ENCODE peak calls at places on chromosomes 3 and 15, in ten cellular contexts. D, B, N, O, Y, R, U, T, C and W are unnamed samples.

GRCh38 chr3:4043867-4044575 is 244.8 kb downstream of the LRRN1 start:
- DNase-seq in C (no peak), O (no peak), T (no peak), N (no peak), Y (no peak), R (no peak), U (no peak), B (no peak), D (no peak), W (peak)

GRCh38 chr3:184583345-184584000 is 21.9 kb downstream of the EPHB3 start:
- DNase-seq in C (no peak), T (no peak), U (peak), N (peak), B (no peak), O (no peak), Y (peak), D (peak), R (no peak), W (no peak)

GRCh38 chr15:69798481-69799315 is 299.0 kb downstream of the TLE3 start:
- DNase-seq in O (no peak), T (peak), B (no peak), N (peak), C (no peak), R (no peak), D (no peak), Y (no peak), U (no peak), W (peak)

GRCh38 chr3:53613111-53613510 is 118.7 kb downstream of the CACNA1D start:
- DNase-seq in B (no peak), U (no peak), R (no peak), D (no peak), Y (no peak), C (no peak), T (no peak), N (no peak), O (no peak), W (no peak)

GRCh38 chr3:169966086-169966950 is at the start of gene SEC62:
- DNase-seq in R (peak), U (peak), N (peak), O (peak), T (peak), Y (peak), D (peak), C (peak), B (peak), W (peak)

GRCh38 chr15:78049691-78050440 is 27.6 kb downstream of the TBC1D2B start:
- DNase-seq in B (no peak), C (no peak), O (no peak), U (no peak), N (peak), D (no peak), T (peak), R (no peak), Y (no peak), W (no peak)

GRCh38 chr3:28502555-28502954 is 153.9 kb upstream of the AZI2 start:
- DNase-seq in D (no peak), C (no peak), U (no peak), B (no peak), Y (no peak), N (no peak), O (no peak), R (no peak), T (no peak), W (no peak)

GRCh38 chr3:82474711-82475110 is 713.3 kb upstream of the GBE1 start:
- DNase-seq in R (no peak), D (no peak), B (no peak), C (no peak), T (no peak), N (no peak), O (no peak), U (no peak), Y (no peak), W (no peak)

GRCh38 chr15:70762469-70763119 is 764 bp downstream of the UACA start:
- DNase-seq in O (peak), T (peak), U (peak), C (no peak), N (peak), R (peak), Y (peak), B (peak), D (peak), W (no peak)

GRCh38 chr15:45205192-45205591 is 17.4 kb upstream of the SHF start:
- DNase-seq in C (no peak), T (peak), O (no peak), D (no peak), U (no peak), Y (peak), R (peak), B (no peak), N (peak), W (peak)

GRCh38 chr15:44654858-44655257 is 8.6 kb downstream of the SPG11 start:
- DNase-seq in T (no peak), C (no peak), D (no peak), R (no peak), U (no peak), N (peak), O (no peak), B (no peak), Y (no peak), W (no peak)

GRCh38 chr3:120028271-120029047 is 65.8 kb downstream of the GSK3B start:
- DNase-seq in O (no peak), C (no peak), N (no peak), D (no peak), T (no peak), Y (no peak), U (no peak), B (no peak), R (no peak), W (no peak)

DNA sequence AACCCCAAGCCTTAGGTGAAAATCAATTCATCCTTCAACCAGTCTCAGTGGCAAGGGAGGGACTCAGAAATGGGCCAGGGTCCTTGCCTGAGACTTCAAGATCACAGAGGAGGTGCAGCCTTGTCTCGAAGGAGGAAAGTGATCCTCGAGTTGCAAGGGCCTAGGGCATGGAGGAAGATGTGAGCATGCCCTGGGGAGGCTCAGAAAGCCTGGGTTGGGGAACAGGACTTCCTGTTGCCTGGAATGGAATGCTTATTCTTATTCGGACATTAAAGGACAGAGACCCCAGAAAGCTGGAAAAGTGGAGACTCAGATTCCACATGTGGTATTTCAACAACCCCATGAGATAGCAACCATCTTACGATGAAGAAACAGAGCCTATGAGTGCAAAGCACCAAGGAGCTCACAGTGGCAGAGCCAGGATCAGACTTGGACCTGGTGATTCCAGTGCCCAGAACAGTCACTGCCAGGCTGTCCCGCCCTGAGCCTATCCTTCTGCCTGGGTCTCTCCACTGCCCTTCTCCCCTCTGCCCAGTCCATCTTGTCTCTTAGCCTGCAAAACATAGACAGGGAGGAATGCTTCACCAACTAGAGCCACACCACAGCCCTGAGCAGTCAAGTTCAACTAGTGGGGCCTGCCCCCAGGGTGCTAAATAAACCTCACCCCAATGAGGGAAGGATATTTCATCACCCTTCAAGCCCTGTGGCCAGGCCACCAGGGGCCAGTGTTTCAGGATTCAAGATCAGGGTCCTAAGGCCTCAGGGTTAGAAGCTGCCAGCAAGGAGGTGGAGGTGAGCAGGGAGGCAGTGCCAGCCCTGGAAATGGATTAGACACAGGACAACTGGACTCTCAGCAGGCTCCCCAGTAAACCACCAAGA is 21.9 kb downstream of the DAPK2 start:
- DNase-seq in B (no peak), O (no peak), D (no peak), Y (no peak), U (no peak), R (no peak), T (no peak), C (no peak), N (peak), W (no peak)
- TF ChIP-seq CTCF in B (no peak), O (no peak), D (no peak), Y (no peak), U (no peak), R (peak), T (no peak), C (no peak), N (no peak), W (no peak)

GRCh38 chr3:189276481-189277190 is 104.9 kb downstream of the TPRG1 start:
- DNase-seq in Y (no peak), U (no peak), B (peak), D (no peak), O (no peak), C (no peak), N (peak), R (no peak), T (peak), W (peak)
- H3K4me3 ChIP-seq in Y (no peak), U (no peak), B (no peak), D (no peak), O (no peak), C (no peak), N (no peak), R (no peak), T (no peak), W (no peak)

DNA sequence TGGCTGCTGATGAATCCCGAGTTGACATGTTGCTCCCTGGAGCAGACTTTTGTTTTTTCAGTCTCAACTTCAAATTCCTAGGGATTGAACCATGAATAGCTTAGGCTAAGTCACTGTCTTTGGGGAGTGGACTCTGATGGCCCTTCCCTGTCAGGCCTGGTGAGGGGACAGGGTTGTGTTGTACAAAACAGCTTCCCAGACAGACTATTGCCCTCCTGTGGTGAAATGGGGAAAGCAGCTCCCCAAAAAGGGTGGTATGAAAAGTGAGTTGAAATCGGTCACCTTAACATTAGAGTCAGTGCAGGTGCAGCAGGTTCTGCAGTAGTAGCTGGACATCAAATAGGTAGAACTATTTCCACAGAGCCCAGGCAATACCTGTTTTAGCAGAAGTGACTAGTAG is 775.6 kb downstream of the ROBO2 start:
- DNase-seq in O (no peak), D (no peak), C (no peak), R (peak), N (no peak), T (no peak), U (no peak), B (no peak), Y (no peak), W (no peak)
- TF ChIP-seq CTCF in O (no peak), D (no peak), C (peak), R (peak), N (no peak), T (no peak), U (no peak), B (no peak), Y (peak), W (peak)

DNA sequence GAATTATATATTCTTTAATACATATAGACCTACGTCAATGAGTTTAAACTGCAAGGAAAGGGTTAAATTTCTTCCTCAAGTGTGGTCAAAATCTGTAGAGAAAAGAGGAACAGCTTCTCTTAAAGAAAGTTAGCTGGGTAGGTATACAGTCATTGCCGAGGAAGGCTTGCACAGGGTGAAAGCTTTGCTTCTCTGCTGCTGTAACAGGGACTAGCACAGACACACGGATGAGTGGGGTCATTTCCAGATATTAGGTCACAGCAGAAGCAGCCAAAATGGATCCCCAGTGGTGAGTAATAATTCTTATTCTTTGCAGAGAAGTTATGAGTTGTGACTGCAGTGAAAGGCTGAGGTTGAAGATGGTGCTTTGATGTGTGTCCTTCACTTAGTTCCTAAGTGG is at the start of gene CD86:
- DNase-seq in T (no peak), B (peak), N (no peak), Y (no peak), U (no peak), O (no peak), R (no peak), C (no peak), D (no peak), W (no peak)
- H3K4me3 ChIP-seq in T (no peak), B (peak), N (no peak), Y (no peak), U (no peak), O (no peak), R (no peak), C (no peak), D (no peak), W (no peak)